ENCODE peak calls at places on chromosomes 1 and 21, in four cellular contexts. One of them, this sample, is unnamed.

GRCh38 chr1:205046870-205047269 is 3.9 kb downstream of the CNTN2 start:
- DNase-seq in astrocyte of the cerebellum: no peak
- DNase-seq in effector CD4-positive, alpha-beta T cell: no peak
- DNase-seq in GM23248: no peak
- DNase-seq in this sample: no peak

GRCh38 chr1:150256549-150257341 is 829 bp upstream of the CA14 start:
- DNase-seq in astrocyte of the cerebellum: no peak
- DNase-seq in effector CD4-positive, alpha-beta T cell: no peak
- DNase-seq in GM23248: peak; percentile 28
- DNase-seq in this sample: no peak

GRCh38 chr1:210540288-210540687 is 211.6 kb downstream of the HHAT start:
- DNase-seq in astrocyte of the cerebellum: no peak
- DNase-seq in effector CD4-positive, alpha-beta T cell: no peak
- DNase-seq in GM23248: no peak
- DNase-seq in this sample: no peak

GRCh38 chr1:184590163-184590750 is 164.4 kb downstream of the EDEM3 start:
- DNase-seq in astrocyte of the cerebellum: no peak
- DNase-seq in effector CD4-positive, alpha-beta T cell: no peak
- DNase-seq in GM23248: no peak
- DNase-seq in this sample: no peak

GRCh38 chr1:7420098-7420445 is 351.0 kb upstream of the VAMP3 start:
- DNase-seq in astrocyte of the cerebellum: no peak
- DNase-seq in effector CD4-positive, alpha-beta T cell: no peak
- DNase-seq in GM23248: no peak
- DNase-seq in this sample: no peak

GRCh38 chr1:245217853-245218608 is 63.2 kb downstream of the KIF26B start:
- DNase-seq in astrocyte of the cerebellum: no peak
- DNase-seq in effector CD4-positive, alpha-beta T cell: no peak
- DNase-seq in GM23248: no peak
- DNase-seq in this sample: no peak

GRCh38 chr1:31699341-31699891 is 4.4 kb downstream of the COL16A1 start:
- DNase-seq in astrocyte of the cerebellum: no peak
- DNase-seq in effector CD4-positive, alpha-beta T cell: no peak
- DNase-seq in GM23248: no peak
- DNase-seq in this sample: no peak

GRCh38 chr21:39518845-39519205 is 67.1 kb downstream of the SH3BGR start:
- DNase-seq in astrocyte of the cerebellum: peak; percentile 6
- DNase-seq in effector CD4-positive, alpha-beta T cell: no peak
- DNase-seq in GM23248: peak; percentile 29
- DNase-seq in this sample: no peak

GRCh38 chr1:113325039-113325438 is 65.3 kb upstream of the MAGI3 start:
- DNase-seq in astrocyte of the cerebellum: peak; percentile 0
- DNase-seq in effector CD4-positive, alpha-beta T cell: no peak
- DNase-seq in GM23248: peak; percentile 49
- DNase-seq in this sample: no peak

GRCh38 chr1:112262301-112262700 is 133.7 kb upstream of the CTTNBP2NL start:
- DNase-seq in astrocyte of the cerebellum: no peak
- DNase-seq in effector CD4-positive, alpha-beta T cell: no peak
- DNase-seq in GM23248: no peak
- DNase-seq in this sample: no peak

GRCh38 chr21:41918561-41919358 is 35.1 kb downstream of the C2CD2 start:
- DNase-seq in astrocyte of the cerebellum: no peak
- DNase-seq in effector CD4-positive, alpha-beta T cell: no peak
- DNase-seq in GM23248: no peak
- DNase-seq in this sample: no peak

GRCh38 chr1:26078286-26079177 is 11.1 kb upstream of the TRIM63 start:
- DNase-seq in astrocyte of the cerebellum: no peak
- DNase-seq in effector CD4-positive, alpha-beta T cell: no peak
- DNase-seq in GM23248: no peak
- DNase-seq in this sample: no peak

GRCh38 chr1:235651170-235651806 is 1.7 kb upstream of the GNG4 start:
- DNase-seq in astrocyte of the cerebellum: no peak
- DNase-seq in effector CD4-positive, alpha-beta T cell: no peak
- DNase-seq in GM23248: no peak
- DNase-seq in this sample: no peak

GRCh38 chr1:91885331-91885715 is 628 bp downstream of the TGFBR3 start:
- DNase-seq in astrocyte of the cerebellum: no peak
- DNase-seq in effector CD4-positive, alpha-beta T cell: no peak
- DNase-seq in GM23248: peak; percentile 69
- DNase-seq in this sample: no peak

GRCh38 chr1:64822621-64823020 is 77.7 kb downstream of the RAVER2 start:
- DNase-seq in astrocyte of the cerebellum: no peak
- DNase-seq in effector CD4-positive, alpha-beta T cell: no peak
- DNase-seq in GM23248: peak; percentile 49
- DNase-seq in this sample: peak; percentile 14

GRCh38 chr1:67004176-67004575 is 49.8 kb downstream of the SLC35D1 start:
- DNase-seq in astrocyte of the cerebellum: no peak
- DNase-seq in effector CD4-positive, alpha-beta T cell: no peak
- DNase-seq in GM23248: no peak
- DNase-seq in this sample: no peak

GRCh38 chr21:15289896-15290841 is 225.4 kb upstream of the NRIP1 start:
- DNase-seq in astrocyte of the cerebellum: no peak
- DNase-seq in effector CD4-positive, alpha-beta T cell: no peak
- DNase-seq in GM23248: peak; percentile 8
- DNase-seq in this sample: no peak

GRCh38 chr1:227942716-227943261 is 4.9 kb downstream of the WNT9A start:
- DNase-seq in astrocyte of the cerebellum: no peak
- DNase-seq in effector CD4-positive, alpha-beta T cell: no peak
- DNase-seq in GM23248: no peak
- DNase-seq in this sample: no peak

GRCh38 chr1:30908886-30909777 is 574 bp upstream of the SDC3 start:
- DNase-seq in astrocyte of the cerebellum: no peak
- DNase-seq in effector CD4-positive, alpha-beta T cell: no peak
- DNase-seq in GM23248: no peak
- DNase-seq in this sample: no peak

GRCh38 chr1:15718199-15718601 is 17.9 kb upstream of the SLC25A34 start:
- DNase-seq in astrocyte of the cerebellum: no peak
- DNase-seq in effector CD4-positive, alpha-beta T cell: no peak
- DNase-seq in GM23248: no peak
- DNase-seq in this sample: no peak

GRCh38 chr1:7233646-7234470 is 448.6 kb downstream of the CAMTA1 start:
- DNase-seq in astrocyte of the cerebellum: no peak
- DNase-seq in effector CD4-positive, alpha-beta T cell: no peak
- DNase-seq in GM23248: no peak
- DNase-seq in this sample: no peak